ENCODE peak calls at places on chromosomes 11 and 22, in eight cellular contexts. I is astrocyte of the spinal cord; B is fibroblast of lung; K is PC-9; V is GM12865; Q is CD4-positive, alpha-beta T cell; P is HCT116; R is cardiac muscle cell. C is an unnamed sample.

GRCh38 chr22:35426801-35427140 is 26.8 kb downstream of the MCM5 start:
- DNase-seq in R (no peak), B (no peak), K (no peak), Q (no peak), I (no peak), V (no peak), P (no peak), C (no peak)

GRCh38 chr11:10322830-10323792 is 18.2 kb downstream of the ADM start:
- DNase-seq in K (peak; percentile 85), R (peak; percentile 90), V (peak; percentile 54), B (peak; percentile 85), P (peak; percentile 81), Q (peak; percentile 29), I (peak; percentile 93), C (peak; percentile 83)

GRCh38 chr11:70688142-70688541 is 289.8 kb downstream of the CTTN start:
- DNase-seq in I (no peak), Q (no peak), V (no peak), P (no peak), R (no peak), B (no peak), K (no peak), C (no peak)

GRCh38 chr11:64854534-64855502 is 10.4 kb upstream of the CDC42BPG start:
- DNase-seq in I (peak; percentile 89), K (peak; percentile 96), B (peak; percentile 93), P (peak; percentile 91), V (no peak), R (peak; percentile 87), Q (no peak), C (peak; percentile 90)

GRCh38 chr11:9626778-9627394 is 37.0 kb upstream of the SWAP70 start:
- DNase-seq in I (no peak), V (peak; percentile 27), Q (no peak), K (no peak), R (peak; percentile 15), B (no peak), P (no peak), C (no peak)

GRCh38 chr22:37635157-37635556 is 4.3 kb upstream of the SH3BP1 start:
- DNase-seq in I (no peak), Q (no peak), K (no peak), B (no peak), R (no peak), P (no peak), V (no peak), C (no peak)

GRCh38 chr11:120130991-120131760 is 6.7 kb downstream of the TRIM29 start:
- DNase-seq in I (no peak), R (no peak), P (no peak), V (no peak), B (no peak), Q (no peak), K (no peak), C (no peak)

GRCh38 chr22:38110008-38110862 is at the start of gene BAIAP2L2:
- DNase-seq in R (no peak), P (no peak), B (no peak), Q (no peak), K (peak; percentile 67), I (no peak), V (no peak), C (no peak)

GRCh38 chr11:2106583-2107209 is 32.5 kb downstream of the IGF2 start:
- DNase-seq in I (no peak), P (no peak), B (no peak), R (no peak), V (no peak), Q (no peak), K (no peak), C (no peak)

GRCh38 chr11:46294365-46295309 is 17.2 kb downstream of the CREB3L1 start:
- DNase-seq in B (peak; percentile 98), I (peak; percentile 94), V (no peak), Q (no peak), P (no peak), R (peak; percentile 88), K (peak; percentile 78), C (peak; percentile 97)

GRCh38 chr11:110165039-110165438 is 71.8 kb downstream of the ZC3H12C start:
- DNase-seq in V (no peak), I (no peak), R (no peak), P (no peak), K (no peak), Q (no peak), B (no peak), C (no peak)

GRCh38 chr11:70524096-70524922 is 126.0 kb downstream of the CTTN start:
- DNase-seq in P (no peak), K (no peak), B (peak; percentile 55), V (peak; percentile 13), Q (no peak), R (peak; percentile 7), I (no peak), C (no peak)

GRCh38 chr22:42655693-42656092 is 6.5 kb upstream of the CYB5R3 start:
- DNase-seq in B (no peak), K (no peak), Q (no peak), I (no peak), P (no peak), R (no peak), V (peak; percentile 92), C (no peak)

GRCh38 chr11:96242191-96242845 is 100.7 kb downstream of the MAML2 start:
- DNase-seq in P (no peak), Q (no peak), R (peak; percentile 76), B (no peak), V (no peak), I (no peak), K (peak; percentile 65), C (no peak)

GRCh38 chr11:72224587-72225410 is at the start of gene INPPL1:
- DNase-seq in B (peak; percentile 28), I (peak; percentile 31), K (no peak), P (no peak), V (peak; percentile 60), R (peak; percentile 58), Q (no peak), C (no peak)

GRCh38 chr11:80916180-80916811 is 1475.5 kb upstream of the TENM4 start:
- DNase-seq in V (no peak), B (no peak), I (no peak), Q (no peak), K (no peak), R (no peak), P (no peak), C (no peak)

GRCh38 chr11:66333220-66333877 is 2.9 kb downstream of the RIN1 start:
- DNase-seq in Q (no peak), K (no peak), I (no peak), R (no peak), P (no peak), B (no peak), V (no peak), C (no peak)

GRCh38 chr11:36009469-36009868 is 65.6 kb downstream of the LDLRAD3 start:
- DNase-seq in I (peak; percentile 75), V (no peak), R (peak; percentile 74), B (peak; percentile 84), P (no peak), Q (no peak), K (peak; percentile 88), C (peak; percentile 51)

GRCh38 chr11:62601364-62602140 is at the start of gene MTA2:
- DNase-seq in Q (peak; percentile 98), V (peak; percentile 99), B (peak; percentile 96), I (peak; percentile 99), R (peak; percentile 99), K (peak; percentile 97), P (peak; percentile 95), C (peak; percentile 97)

GRCh38 chr11:62603072-62603408 is 1.4 kb upstream of the MTA2 start:
- DNase-seq in B (no peak), I (no peak), Q (no peak), P (no peak), R (no peak), V (no peak), K (no peak), C (no peak)

GRCh38 chr11:62603771-62604170 is 2.1 kb upstream of the MTA2 start:
- DNase-seq in I (no peak), B (no peak), K (no peak), V (no peak), P (no peak), Q (no peak), R (no peak), C (no peak)

GRCh38 chr11:62601114-62601363 is 626 bp downstream of the MTA2 start:
- DNase-seq in V (peak; percentile 62), R (peak; percentile 41), K (no peak), Q (peak; percentile 47), B (no peak), I (no peak), P (no peak), C (no peak)

GRCh38 chr11:62602141-62603071 is 741 bp upstream of the MTA2 start:
- DNase-seq in P (no peak), Q (peak; percentile 37), R (peak; percentile 82), B (peak; percentile 21), V (no peak), I (peak; percentile 71), K (no peak), C (peak; percentile 26)
- TF ChIP-seq CTCF in P (no peak), Q (no peak), R (no peak), B (no peak), V (no peak), I (no peak), K (no peak), C (peak; percentile 3)

GRCh38 chr11:116927163-116927772 is 89.8 kb upstream of the APOA1 start:
- DNase-seq in V (peak; percentile 58), R (no peak), Q (peak; percentile 54), K (no peak), I (no peak), P (no peak), B (no peak), C (no peak)
- TF ChIP-seq CTCF in V (peak; percentile 38), R (peak; percentile 36), Q (peak; percentile 56), K (peak; percentile 56), I (peak; percentile 40), P (peak; percentile 60), B (no peak), C (peak; percentile 72)

DNA sequence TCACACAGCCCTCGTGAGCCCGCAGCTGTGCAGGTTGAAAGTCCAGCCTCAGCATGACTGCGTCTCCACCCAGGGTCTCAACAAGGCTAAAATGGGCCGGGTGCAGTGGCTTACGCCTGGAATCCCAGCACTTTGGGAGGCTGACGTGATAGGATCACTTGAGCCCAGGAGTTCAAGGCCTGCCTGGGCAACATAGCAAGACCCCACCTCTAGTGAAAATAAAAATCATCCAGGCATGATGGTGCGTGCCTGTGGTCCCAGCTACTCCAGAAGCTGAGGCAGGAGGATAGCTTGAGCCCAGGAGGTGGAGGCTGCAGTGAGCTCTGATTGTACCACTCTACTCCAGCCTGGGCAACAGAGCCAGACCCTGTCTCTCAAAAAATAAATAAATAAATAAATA is 100.8 kb upstream of the PRR5 start:
- DNase-seq in K (no peak), B (no peak), R (no peak), I (no peak), V (no peak), Q (no peak), P (no peak), C (no peak)
- TF ChIP-seq CTCF in K (no peak), B (no peak), R (no peak), I (no peak), V (no peak), Q (no peak), P (no peak), C (no peak)

DNA sequence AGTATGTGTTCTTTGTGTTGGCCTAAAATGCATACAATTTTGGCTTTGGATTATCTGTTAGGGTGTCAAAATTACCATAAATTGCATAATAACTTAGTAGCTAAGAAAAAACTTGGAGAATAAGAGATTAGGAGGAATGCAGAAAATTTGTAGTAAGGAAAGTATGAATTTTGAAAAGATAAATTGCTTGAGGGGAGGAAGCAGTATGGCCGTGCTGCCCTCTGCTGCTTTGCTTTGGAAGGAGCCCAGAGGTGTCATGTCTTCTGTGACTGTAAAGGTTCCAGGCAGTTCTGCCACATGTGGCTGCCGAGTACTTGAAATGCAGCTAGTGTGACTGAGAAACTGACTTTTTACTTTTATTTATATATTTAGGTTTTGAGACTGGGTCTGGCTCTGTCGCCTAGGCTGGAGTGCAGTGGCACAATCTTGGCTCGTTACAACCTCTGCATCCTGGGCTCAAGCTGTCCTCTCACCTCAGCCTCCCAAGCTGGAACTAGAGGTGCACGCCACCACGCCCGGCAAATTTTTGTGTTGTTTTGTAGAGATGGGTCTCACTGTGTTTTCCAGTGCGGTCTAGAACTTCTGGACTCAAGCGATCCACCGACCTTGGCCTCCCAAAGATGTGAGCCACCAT is 1.8 kb downstream of the ADSL start:
- DNase-seq in I (peak; percentile 60), R (peak; percentile 78), B (peak; percentile 45), K (no peak), P (peak; percentile 40), Q (peak; percentile 64), V (peak; percentile 78), C (peak; percentile 51)
- TF ChIP-seq CTCF in I (peak; percentile 87), R (peak; percentile 81), B (peak; percentile 80), K (peak; percentile 88), P (peak; percentile 79), Q (peak; percentile 93), V (peak; percentile 83), C (peak; percentile 83)

C was measured in HFFc6.